ENCODE peak calls at places on chromosomes 13 and 19, in six cellular contexts. One of them, this sample, is unnamed.

GRCh38 chr19:40398417-40399056 is 8.6 kb upstream of the HIPK4 start:
- DNase-seq in IMR-90: no peak
- DNase-seq in body of pancreas: no peak
- DNase-seq in lung: peak
- DNase-seq in heart right ventricle: no peak
- DNase-seq in BE2C: peak
- DNase-seq in this sample: no peak

GRCh38 chr13:42377640-42378382 is 105.9 kb downstream of the AKAP11 start:
- DNase-seq in IMR-90: no peak
- DNase-seq in body of pancreas: no peak
- DNase-seq in lung: no peak
- DNase-seq in heart right ventricle: no peak
- DNase-seq in BE2C: no peak
- DNase-seq in this sample: no peak

GRCh38 chr13:66354880-66355279 is 875.3 kb downstream of the PCDH9 start:
- DNase-seq in IMR-90: no peak
- DNase-seq in body of pancreas: no peak
- DNase-seq in lung: no peak
- DNase-seq in heart right ventricle: no peak
- DNase-seq in BE2C: no peak
- DNase-seq in this sample: no peak

GRCh38 chr19:48627211-48627864 is 8.0 kb downstream of the SPHK2 start:
- DNase-seq in IMR-90: no peak
- DNase-seq in body of pancreas: no peak
- DNase-seq in lung: no peak
- DNase-seq in heart right ventricle: no peak
- DNase-seq in BE2C: no peak
- DNase-seq in this sample: no peak

GRCh38 chr13:30276178-30276577 is 31.2 kb downstream of the KATNAL1 start:
- DNase-seq in IMR-90: no peak
- DNase-seq in body of pancreas: no peak
- DNase-seq in lung: no peak
- DNase-seq in heart right ventricle: no peak
- DNase-seq in BE2C: no peak
- DNase-seq in this sample: peak

GRCh38 chr19:39254539-39255345 is 6.1 kb upstream of the IFNL4 start:
- DNase-seq in IMR-90: no peak
- DNase-seq in body of pancreas: no peak
- DNase-seq in lung: no peak
- DNase-seq in heart right ventricle: no peak
- DNase-seq in BE2C: no peak
- DNase-seq in this sample: no peak

GRCh38 chr19:7962644-7963268 is 19.3 kb upstream of the TIMM44 start:
- DNase-seq in IMR-90: no peak
- DNase-seq in body of pancreas: no peak
- DNase-seq in lung: no peak
- DNase-seq in heart right ventricle: no peak
- DNase-seq in BE2C: no peak
- DNase-seq in this sample: no peak

GRCh38 chr13:63497601-63498000 is 2082.0 kb upstream of the PCDH20 start:
- DNase-seq in IMR-90: peak
- DNase-seq in body of pancreas: no peak
- DNase-seq in lung: no peak
- DNase-seq in heart right ventricle: no peak
- DNase-seq in BE2C: no peak
- DNase-seq in this sample: no peak

GRCh38 chr13:25352230-25352629 is 19.5 kb upstream of the ATP8A2 start:
- DNase-seq in IMR-90: no peak
- DNase-seq in body of pancreas: no peak
- DNase-seq in lung: no peak
- DNase-seq in heart right ventricle: no peak
- DNase-seq in BE2C: no peak
- DNase-seq in this sample: no peak

GRCh38 chr13:49369876-49370275 is 74.0 kb downstream of the CAB39L start:
- DNase-seq in IMR-90: no peak
- DNase-seq in body of pancreas: no peak
- DNase-seq in lung: no peak
- DNase-seq in heart right ventricle: no peak
- DNase-seq in BE2C: no peak
- DNase-seq in this sample: no peak

GRCh38 chr13:108957369-108958012 is 328.1 kb downstream of the MYO16 start:
- DNase-seq in IMR-90: peak
- DNase-seq in body of pancreas: no peak
- DNase-seq in lung: no peak
- DNase-seq in heart right ventricle: no peak
- DNase-seq in BE2C: no peak
- DNase-seq in this sample: peak

GRCh38 chr19:16061943-16062342 is 14.4 kb upstream of the TPM4 start:
- DNase-seq in IMR-90: no peak
- DNase-seq in body of pancreas: no peak
- DNase-seq in lung: no peak
- DNase-seq in heart right ventricle: no peak
- DNase-seq in BE2C: no peak
- DNase-seq in this sample: no peak

GRCh38 chr19:32066056-32066455 is 279.4 kb upstream of the ZNF507 start:
- DNase-seq in IMR-90: no peak
- DNase-seq in body of pancreas: no peak
- DNase-seq in lung: no peak
- DNase-seq in heart right ventricle: no peak
- DNase-seq in BE2C: no peak
- DNase-seq in this sample: no peak

GRCh38 chr19:32063601-32064000 is 281.8 kb upstream of the ZNF507 start:
- DNase-seq in IMR-90: no peak
- DNase-seq in body of pancreas: no peak
- DNase-seq in lung: no peak
- DNase-seq in heart right ventricle: peak
- DNase-seq in BE2C: no peak
- DNase-seq in this sample: no peak

GRCh38 chr19:32070101-32070500 is 275.3 kb upstream of the ZNF507 start:
- DNase-seq in IMR-90: no peak
- DNase-seq in body of pancreas: no peak
- DNase-seq in lung: no peak
- DNase-seq in heart right ventricle: no peak
- DNase-seq in BE2C: no peak
- DNase-seq in this sample: no peak

GRCh38 chr19:32068805-32069204 is 276.6 kb upstream of the ZNF507 start:
- DNase-seq in IMR-90: no peak
- DNase-seq in body of pancreas: no peak
- DNase-seq in lung: no peak
- DNase-seq in heart right ventricle: no peak
- DNase-seq in BE2C: no peak
- DNase-seq in this sample: no peak

DNA sequence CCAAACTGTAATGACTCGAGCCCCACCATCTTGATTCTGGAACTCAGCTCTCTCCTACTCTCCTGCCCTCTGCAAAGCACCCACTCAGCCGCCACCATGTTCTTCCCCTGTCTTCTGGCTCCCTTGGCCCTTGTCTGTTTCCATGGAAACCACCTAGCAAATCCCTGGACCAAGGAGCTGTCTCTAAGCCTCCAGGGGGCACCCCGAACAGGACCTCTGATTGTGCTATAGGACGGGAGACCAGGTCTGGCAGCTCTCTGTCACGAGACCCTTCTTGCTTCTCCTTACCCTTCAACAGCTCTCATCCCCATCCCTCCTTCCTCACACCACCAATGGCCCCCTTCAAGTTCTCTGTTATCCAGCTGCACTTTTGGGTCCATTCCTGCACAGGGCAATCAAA is 277.7 kb upstream of the ZNF507 start:
- DNase-seq in IMR-90: no peak
- DNase-seq in body of pancreas: no peak
- DNase-seq in lung: no peak
- DNase-seq in heart right ventricle: no peak
- DNase-seq in BE2C: no peak
- DNase-seq in this sample: no peak
- TF ChIP-seq CTCF in IMR-90: no peak
- TF ChIP-seq CTCF in body of pancreas: no peak
- TF ChIP-seq CTCF in lung: no peak
- TF ChIP-seq CTCF in heart right ventricle: no peak
- TF ChIP-seq CTCF in BE2C: no peak
- TF ChIP-seq CTCF in this sample: no peak

GRCh38 chr13:70170689-70171088 is 62.4 kb upstream of the KLHL1 start:
- DNase-seq in IMR-90: no peak
- DNase-seq in body of pancreas: no peak
- DNase-seq in lung: no peak
- DNase-seq in heart right ventricle: no peak
- DNase-seq in BE2C: no peak
- DNase-seq in this sample: no peak
- TF ChIP-seq CTCF in IMR-90: no peak
- TF ChIP-seq CTCF in body of pancreas: no peak
- TF ChIP-seq CTCF in lung: no peak
- TF ChIP-seq CTCF in heart right ventricle: no peak
- TF ChIP-seq CTCF in BE2C: no peak
- TF ChIP-seq CTCF in this sample: no peak

DNA sequence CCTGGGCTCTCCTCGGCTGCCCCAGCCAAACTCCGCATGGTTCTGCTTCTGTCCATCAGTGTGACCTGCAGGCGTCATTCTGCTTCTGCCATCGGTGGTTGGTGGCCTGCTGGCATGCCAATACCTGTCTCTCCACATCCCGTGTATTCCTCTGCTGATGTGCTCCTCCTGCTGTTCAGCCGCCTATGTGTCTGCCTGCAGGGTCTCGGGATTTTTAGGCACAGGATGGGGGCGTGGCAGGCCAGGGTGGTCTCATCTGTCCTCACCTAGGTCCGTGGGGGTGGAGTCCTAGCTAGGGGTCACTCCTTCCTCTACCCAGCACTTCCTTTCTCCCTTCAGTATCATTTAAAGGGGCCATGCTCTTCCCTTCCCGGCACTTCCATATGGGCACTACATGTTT is 33.0 kb upstream of the SGCG start:
- DNase-seq in IMR-90: no peak
- DNase-seq in body of pancreas: no peak
- DNase-seq in lung: no peak
- DNase-seq in heart right ventricle: no peak
- DNase-seq in BE2C: no peak
- DNase-seq in this sample: no peak
- TF ChIP-seq CTCF in IMR-90: no peak
- TF ChIP-seq CTCF in body of pancreas: no peak
- TF ChIP-seq CTCF in lung: no peak
- TF ChIP-seq CTCF in heart right ventricle: no peak
- TF ChIP-seq CTCF in BE2C: no peak
- TF ChIP-seq CTCF in this sample: no peak

DNA sequence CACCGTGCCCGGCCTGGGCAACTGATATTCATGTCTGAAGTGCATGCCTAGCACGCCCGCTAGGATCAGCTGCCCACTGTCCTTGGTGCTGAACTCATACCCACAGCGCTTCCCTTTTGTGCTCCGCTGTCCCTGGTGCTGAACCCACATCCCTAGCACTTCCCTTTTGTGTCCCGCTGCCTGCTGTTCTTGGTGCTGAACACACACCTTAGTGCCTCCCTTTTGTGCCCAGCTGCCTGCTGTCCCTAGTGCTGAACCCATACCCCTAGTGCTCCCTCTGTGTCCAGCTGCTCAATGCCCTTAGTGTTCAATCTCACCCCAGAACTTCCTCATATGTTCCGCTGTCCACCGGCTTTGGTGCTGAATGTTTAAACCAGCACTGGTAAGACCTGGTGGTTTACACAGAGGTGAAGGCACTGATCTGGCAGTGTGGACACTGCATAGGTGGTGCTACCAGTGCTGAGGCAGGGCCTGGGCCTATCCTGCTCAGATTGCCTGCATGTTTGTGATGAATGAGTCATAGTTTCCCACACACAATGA is 26.3 kb upstream of the SIGLEC11 start:
- DNase-seq in IMR-90: peak
- DNase-seq in body of pancreas: peak
- DNase-seq in lung: peak
- DNase-seq in heart right ventricle: peak
- DNase-seq in BE2C: no peak
- DNase-seq in this sample: peak
- TF ChIP-seq CTCF in IMR-90: peak
- TF ChIP-seq CTCF in body of pancreas: peak
- TF ChIP-seq CTCF in lung: no peak
- TF ChIP-seq CTCF in heart right ventricle: no peak
- TF ChIP-seq CTCF in BE2C: no peak
- TF ChIP-seq CTCF in this sample: peak

This sample was measured in astrocyte of the cerebellum.